ENCODE peak calls at places on chromosomes 3 and 15, in four cellular contexts. U, R, P and E are unnamed samples.

GRCh38 chr15:47355759-47356158 is 361.5 kb upstream of the SEMA6D start:
- DNase-seq in U (no peak), R (no peak), P (no peak), E (no peak)

GRCh38 chr15:64686130-64686735 is 89.2 kb downstream of the RBPMS2 start:
- DNase-seq in U (peak), R (peak), P (no peak), E (peak)

GRCh38 chr15:55564347-55565145 is 23.6 kb downstream of the PYGO1 start:
- DNase-seq in U (no peak), R (no peak), P (no peak), E (no peak)

GRCh38 chr3:105938826-105939225 is 70.0 kb upstream of the CBLB start:
- DNase-seq in U (no peak), R (no peak), P (no peak), E (no peak)

GRCh38 chr3:16205156-16205870 is 30.8 kb downstream of the GALNT15 start:
- DNase-seq in U (no peak), R (no peak), P (no peak), E (no peak)

GRCh38 chr15:83092309-83092976 is 15.0 kb upstream of the TM6SF1 start:
- DNase-seq in U (peak), R (no peak), P (no peak), E (peak)

GRCh38 chr15:100940785-100941379 is 21.7 kb downstream of the LRRK1 start:
- DNase-seq in U (no peak), R (no peak), P (no peak), E (no peak)

GRCh38 chr3:159322322-159322939 is 520.6 kb downstream of the MFSD1 start:
- DNase-seq in U (peak), R (peak), P (peak), E (no peak)

GRCh38 chr3:42763023-42763422 is 10.0 kb downstream of the CCDC13 start:
- DNase-seq in U (no peak), R (no peak), P (no peak), E (no peak)

GRCh38 chr3:128215800-128216495 is 62.7 kb downstream of the EEFSEC start:
- DNase-seq in U (no peak), R (no peak), P (no peak), E (no peak)

GRCh38 chr15:67820992-67821783 is 4.1 kb upstream of the SKOR1 start:
- DNase-seq in U (peak), R (peak), P (no peak), E (peak)

GRCh38 chr15:38699633-38700230 is 135.1 kb upstream of the RASGRP1 start:
- DNase-seq in U (peak), R (peak), P (no peak), E (peak)

GRCh38 chr3:100525753-100526612 is 33.6 kb downstream of the TMEM45A start:
- DNase-seq in U (no peak), R (no peak), P (no peak), E (no peak)

GRCh38 chr3:136988651-136989050 is 30.9 kb downstream of the IL20RB start:
- DNase-seq in U (no peak), R (no peak), P (no peak), E (no peak)

GRCh38 chr3:61505197-61505596 is 56.2 kb upstream of the PTPRG start:
- DNase-seq in U (no peak), R (no peak), P (no peak), E (no peak)

GRCh38 chr15:88635343-88635742 is 3.5 kb upstream of the ISG20 start:
- DNase-seq in U (no peak), R (no peak), P (no peak), E (no peak)

GRCh38 chr3:177694316-177694715 is 497.0 kb upstream of the TBL1XR1 start:
- DNase-seq in U (no peak), R (no peak), P (no peak), E (peak)

GRCh38 chr15:90906181-90906849 is 3.2 kb downstream of the MAN2A2 start:
- DNase-seq in U (no peak), R (no peak), P (no peak), E (no peak)

GRCh38 chr3:134697830-134698699 is 47.2 kb upstream of the KY start:
- DNase-seq in U (no peak), R (no peak), P (no peak), E (no peak)

GRCh38 chr3:16865335-16865734 is 19.4 kb upstream of the PLCL2 start:
- DNase-seq in U (no peak), R (no peak), P (no peak), E (no peak)

GRCh38 chr3:95797081-95797480 is 1017.3 kb upstream of the EPHA6 start:
- DNase-seq in U (no peak), R (no peak), P (no peak), E (no peak)

GRCh38 chr3:48514431-48515227 is 10.7 kb upstream of the SHISA5 start:
- DNase-seq in U (no peak), R (no peak), P (no peak), E (no peak)

GRCh38 chr3:48507256-48508061 is 3.5 kb upstream of the SHISA5 start:
- DNase-seq in U (peak), R (peak), P (peak), E (peak)

GRCh38 chr3:48516571-48516970 is 12.6 kb upstream of the SHISA5 start:
- DNase-seq in U (no peak), R (no peak), P (no peak), E (no peak)

GRCh38 chr3:48511551-48511950 is 7.6 kb upstream of the SHISA5 start:
- DNase-seq in U (no peak), R (no peak), P (no peak), E (no peak)
- TF ChIP-seq POLR2A in U (no peak), R (no peak), P (no peak), E (no peak)

GRCh38 chr15:92653366-92653765 is 2.2 kb downstream of the FAM174B start:
- DNase-seq in U (no peak), R (no peak), P (no peak), E (no peak)
- H2AFZ ChIP-seq in U (no peak), R (no peak), P (no peak), E (no peak)

DNA sequence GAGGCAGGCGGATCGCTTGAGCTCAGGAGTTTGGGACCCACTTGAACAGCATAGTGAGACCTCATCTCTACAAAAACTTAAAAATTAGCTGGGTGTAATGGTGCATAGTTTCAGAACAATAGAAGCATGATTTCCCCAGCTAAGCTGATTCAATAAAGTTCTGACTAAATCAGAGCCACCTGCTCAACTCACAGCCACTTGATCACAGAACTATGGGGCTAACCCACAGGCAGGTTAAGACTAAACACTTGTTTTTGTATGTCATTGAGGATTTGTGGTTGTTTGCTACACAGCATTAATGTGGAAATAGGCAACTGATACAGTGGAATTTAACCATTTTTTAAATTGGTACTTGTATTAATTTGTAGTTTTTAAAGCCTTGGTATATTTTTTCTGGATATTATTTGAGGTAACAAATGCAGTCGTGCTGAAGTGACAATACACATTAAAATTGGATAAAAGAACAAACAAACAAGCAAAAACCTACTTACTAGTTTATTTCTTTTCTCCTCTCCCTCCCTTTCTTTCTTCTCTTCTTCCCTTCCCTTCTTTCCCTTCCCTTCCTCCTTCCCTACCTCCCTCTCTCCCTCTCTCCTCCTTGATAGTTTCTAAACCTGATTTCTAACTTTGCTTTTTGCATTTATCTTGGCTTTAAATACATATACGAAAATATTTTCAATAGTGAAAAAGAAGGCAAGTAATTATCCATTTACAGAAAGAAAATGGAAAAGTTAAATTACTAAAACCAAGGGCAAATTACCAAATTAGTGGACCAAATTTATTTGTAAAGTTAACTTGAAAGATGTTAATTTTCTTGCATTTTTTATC is 32.1 kb downstream of the OXSM start:
- DNase-seq in U (no peak), R (no peak), P (no peak), E (no peak)
- TF ChIP-seq JUN in U (no peak), R (no peak), P (no peak), E (no peak)

DNA sequence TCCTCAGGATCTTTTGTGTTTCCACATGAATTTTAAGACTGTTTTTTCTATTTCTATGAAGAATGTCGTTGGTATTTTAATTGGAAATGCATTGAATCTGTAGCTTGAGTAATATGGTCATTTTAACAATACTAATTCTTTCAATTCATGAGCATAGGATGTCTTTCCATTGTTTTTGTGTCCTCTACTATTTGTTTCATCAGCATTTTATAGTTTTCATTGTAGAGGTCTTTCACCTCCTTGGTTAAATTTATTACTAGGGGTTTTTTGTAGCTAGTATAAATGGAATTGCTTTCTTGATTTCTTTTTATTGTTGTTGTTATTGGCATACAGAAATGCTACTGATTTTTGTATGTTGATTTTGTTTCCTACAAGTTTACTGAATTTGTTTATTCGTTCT is 17.3 kb upstream of the ATP2C1 start:
- DNase-seq in U (no peak), R (no peak), P (no peak), E (no peak)
- TF ChIP-seq POLR2A in U (no peak), R (no peak), P (no peak), E (no peak)

GRCh38 chr15:58749532-58750337 is at the start of gene ADAM10:
- DNase-seq in U (peak), R (peak), P (peak), E (peak)

GRCh38 chr15:58748787-58749531 is 548 bp downstream of the ADAM10 start:
- DNase-seq in U (peak), R (peak), P (no peak), E (peak)

GRCh38 chr15:58752716-58753115 is 3.2 kb upstream of the ADAM10 start:
- DNase-seq in U (no peak), R (no peak), P (no peak), E (no peak)

GRCh38 chr15:58746174-58746573 is 3.3 kb downstream of the ADAM10 start:
- DNase-seq in U (no peak), R (no peak), P (no peak), E (no peak)

GRCh38 chr15:58748040-58748786 is 1.3 kb downstream of the ADAM10 start:
- DNase-seq in U (no peak), R (no peak), P (no peak), E (peak)
- H2AFZ ChIP-seq in U (peak), R (no peak), P (no peak), E (peak)

DNA sequence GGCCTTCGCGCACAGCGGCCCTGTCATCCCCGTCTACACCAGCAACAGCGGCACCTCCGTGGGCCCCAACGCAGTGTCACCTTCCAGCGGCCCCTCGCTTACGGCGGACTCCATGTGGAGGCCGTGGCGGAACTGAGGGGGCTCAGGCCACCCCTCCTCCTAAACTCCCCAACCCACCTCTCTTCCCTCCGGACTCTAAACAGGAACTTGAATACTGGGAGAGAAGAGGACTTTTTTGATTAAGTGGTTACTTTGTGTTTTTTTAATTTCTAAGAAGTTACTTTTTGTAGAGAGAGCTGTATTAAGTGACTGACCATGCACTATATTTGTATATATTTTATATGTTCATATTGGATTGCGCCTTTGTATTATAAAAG is 2.1 kb downstream of the HES1 start:
- DNase-seq in U (no peak), R (no peak), P (no peak), E (peak)
- TF ChIP-seq JUN in U (no peak), R (no peak), P (no peak), E (no peak)

DNA sequence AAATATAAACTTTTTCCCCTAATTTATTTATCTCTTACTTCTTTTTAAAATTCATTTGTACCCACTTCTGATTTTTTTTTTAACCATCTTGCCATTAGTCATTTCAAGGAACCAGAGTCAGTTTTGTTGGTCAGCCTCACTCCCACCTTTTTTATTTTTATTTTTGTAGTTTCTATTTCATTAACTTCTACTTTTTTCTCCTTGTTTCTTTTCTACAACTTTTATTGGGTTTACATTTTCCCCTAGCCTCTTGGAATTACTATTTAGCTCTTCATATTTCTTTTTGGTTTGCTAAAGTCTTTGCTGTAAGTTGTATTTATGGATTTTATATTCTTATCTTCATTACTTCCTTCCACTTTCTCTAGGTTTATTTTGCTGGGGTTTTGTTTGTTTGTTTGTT is 13.7 kb upstream of the VEPH1 start:
- DNase-seq in U (no peak), R (no peak), P (no peak), E (no peak)
- TF ChIP-seq POLR2A in U (no peak), R (no peak), P (no peak), E (no peak)

GRCh38 chr15:31550211-31550848 is 223.7 kb downstream of the KLF13 start:
- DNase-seq in U (no peak), R (no peak), P (no peak), E (no peak)

GRCh38 chr15:31551323-31551722 is 224.7 kb downstream of the KLF13 start:
- DNase-seq in U (no peak), R (no peak), P (no peak), E (no peak)

GRCh38 chr15:31555022-31555421 is 228.4 kb downstream of the KLF13 start:
- DNase-seq in U (no peak), R (no peak), P (no peak), E (no peak)

GRCh38 chr15:31554261-31554660 is 227.6 kb downstream of the KLF13 start:
- DNase-seq in U (no peak), R (no peak), P (no peak), E (peak)

DNA sequence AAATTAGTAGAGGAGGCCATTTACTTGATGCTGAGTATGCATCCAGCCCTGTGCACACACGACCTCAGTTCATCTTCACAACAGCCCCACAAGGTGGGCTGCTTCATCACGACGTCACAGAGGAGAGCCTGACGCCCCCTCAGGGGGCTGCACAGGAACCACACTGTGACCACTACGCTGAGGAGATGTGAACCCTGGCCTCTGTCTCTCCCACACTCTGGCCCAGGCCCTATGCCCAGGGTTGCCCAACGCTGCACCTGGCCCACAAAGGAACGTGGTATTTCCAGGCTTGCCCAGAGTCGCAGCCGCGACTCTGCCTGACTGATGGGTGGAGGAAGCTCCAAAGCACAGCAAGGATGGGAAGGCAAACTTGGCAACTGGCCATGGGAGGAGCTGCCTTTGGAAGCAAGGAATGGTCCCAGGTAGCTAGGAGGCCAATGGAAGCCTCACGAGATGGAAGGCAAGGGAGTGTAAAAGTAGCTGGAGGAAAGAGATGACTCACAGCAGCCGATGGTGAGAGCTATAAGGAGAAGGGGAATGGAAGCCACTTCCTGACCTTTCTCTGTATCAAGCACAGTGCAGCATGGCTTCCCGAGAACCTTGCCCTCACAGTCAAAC is 226.0 kb downstream of the KLF13 start:
- DNase-seq in U (no peak), R (no peak), P (no peak), E (peak)
- H2AFZ ChIP-seq in U (no peak), R (no peak), P (no peak), E (peak)

DNA sequence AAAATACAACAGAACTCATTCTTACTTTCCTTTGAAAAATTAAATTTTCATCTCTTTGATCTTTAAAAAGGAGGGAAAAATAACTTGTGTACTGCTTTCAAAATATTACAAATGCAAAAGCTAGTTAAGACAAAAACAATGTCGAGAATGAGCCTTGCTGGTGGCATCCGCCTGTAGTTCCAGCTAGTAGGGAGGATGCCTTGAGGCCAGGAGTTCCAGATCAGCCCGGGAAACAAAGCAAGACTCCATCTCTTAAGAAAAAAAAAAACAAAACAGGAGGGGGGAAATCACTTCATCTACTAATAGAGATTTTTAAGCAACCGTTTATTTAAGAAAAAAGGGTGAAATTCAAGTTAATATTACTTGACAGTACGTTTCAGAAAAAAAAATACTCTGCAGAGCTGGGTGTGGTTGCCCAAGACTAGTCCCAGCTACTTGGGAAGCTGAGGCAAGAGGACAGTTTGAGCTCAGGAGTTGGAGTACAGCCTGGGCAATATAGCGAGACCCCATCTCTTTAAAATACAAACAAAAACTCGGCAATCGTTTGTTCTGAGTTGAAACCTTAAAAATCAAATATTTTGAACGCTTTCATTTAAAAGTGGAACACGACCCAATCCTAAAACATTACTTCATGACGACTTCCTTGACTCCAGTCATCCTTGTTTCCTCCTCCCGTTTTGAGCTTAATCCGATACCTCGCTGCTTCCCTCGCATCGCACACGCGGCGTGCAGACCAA is 1.2 kb downstream of the KPNA1 start:
- DNase-seq in U (no peak), R (no peak), P (no peak), E (no peak)
- TF ChIP-seq JUN in U (no peak), R (no peak), P (no peak), E (no peak)